ENCODE peak calls at places on chromosomes 4 and X, in seven cellular contexts. B is HCT116, P is ascending aorta, J is heart right ventricle, U is AG09309, R is GM12865, W is pancreas. Y is an unnamed sample.

GRCh38 chr4:169334335-169334734 is 63.6 kb upstream of the SH3RF1 start:
- DNase-seq in B (no peak), P (no peak), J (no peak), U (no peak), R (no peak), W (no peak), Y (no peak)

GRCh38 chr4:99117876-99118693 is 26.0 kb downstream of the ADH4 start:
- DNase-seq in B (no peak), P (no peak), J (no peak), U (no peak), R (peak; percentile 2), W (no peak), Y (peak; percentile 68)

GRCh38 chr4:172830295-172830764 is 338.3 kb upstream of the GALNT7 start:
- DNase-seq in B (peak; percentile 13), P (no peak), J (no peak), U (no peak), R (peak; percentile 3), W (no peak), Y (peak; percentile 40)

GRCh38 chrX:136652822-136653723 is 5.1 kb downstream of the CD40LG start:
- DNase-seq in B (no peak), P (no peak), J (no peak), U (no peak), R (peak; percentile 14), W (no peak), Y (peak; percentile 38)

GRCh38 chr4:40228497-40229365 is 31.9 kb downstream of the RHOH start:
- DNase-seq in B (no peak), P (no peak), J (no peak), U (no peak), R (peak; percentile 85), W (no peak), Y (no peak)

GRCh38 chr4:156949373-156949814 is 22.2 kb downstream of the PDGFC start:
- DNase-seq in B (no peak), P (no peak), J (no peak), U (no peak), R (no peak), W (no peak), Y (peak; percentile 88)

GRCh38 chr4:65033899-65034298 is 624.6 kb upstream of the TECRL start:
- DNase-seq in B (no peak), P (no peak), J (no peak), U (no peak), R (no peak), W (no peak), Y (peak; percentile 2)

GRCh38 chr4:78654809-78655208 is 103.2 kb downstream of the ANXA3 start:
- DNase-seq in B (no peak), P (no peak), J (no peak), U (peak; percentile 45), R (no peak), W (no peak), Y (peak; percentile 90)

GRCh38 chr4:17510582-17510981 is 1.3 kb downstream of the QDPR start:
- DNase-seq in B (no peak), P (no peak), J (no peak), U (no peak), R (no peak), W (no peak), Y (no peak)
- H3K4me3 ChIP-seq in B (peak overlapping the region; percentile 80), P (peak overlapping the region; percentile 75), J (no peak overlapping the region), U (no peak overlapping the region), R (peak overlapping the region; percentile 57), W (peak overlapping the region; percentile 74), Y (peak overlapping the region; percentile 77)

DNA sequence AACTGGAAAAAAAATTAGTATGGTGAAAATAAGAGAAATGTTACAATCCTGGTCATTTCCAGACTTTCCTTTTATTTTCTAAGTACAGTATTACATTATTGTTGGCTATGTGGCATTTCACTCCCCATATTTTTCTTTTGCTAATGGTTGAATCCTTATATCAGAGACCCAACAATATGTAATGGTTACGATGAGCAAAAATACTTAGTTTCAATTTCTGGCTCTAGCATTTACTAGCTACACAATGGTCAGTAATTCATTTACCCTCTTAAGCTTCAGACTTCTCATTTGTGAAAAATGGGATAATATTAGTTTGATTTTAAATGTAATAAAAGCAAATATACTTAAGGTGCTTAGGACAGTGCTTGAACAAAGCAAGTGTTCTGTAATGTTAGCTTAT is 942.9 kb upstream of the PABPC4L start:
- DNase-seq in B (no peak), P (no peak), J (no peak), U (no peak), R (no peak), W (no peak), Y (no peak)
- TF ChIP-seq CTCF in B (no peak), P (no peak), J (no peak), U (no peak), R (no peak), W (no peak), Y (no peak)

GRCh38 chr4:129676934-129677333 is 581.0 kb downstream of the C4orf33 start:
- DNase-seq in B (no peak), P (no peak), J (no peak), U (no peak), R (no peak), W (no peak), Y (no peak)

GRCh38 chr4:129682586-129682985 is 586.6 kb downstream of the C4orf33 start:
- DNase-seq in B (no peak), P (no peak), J (no peak), U (no peak), R (no peak), W (no peak), Y (no peak)
- H3K4me3 ChIP-seq in B (no peak overlapping the region), P (no peak overlapping the region), J (no peak overlapping the region), U (no peak overlapping the region), R (no peak overlapping the region), W (no peak overlapping the region), Y (no peak overlapping the region)

DNA sequence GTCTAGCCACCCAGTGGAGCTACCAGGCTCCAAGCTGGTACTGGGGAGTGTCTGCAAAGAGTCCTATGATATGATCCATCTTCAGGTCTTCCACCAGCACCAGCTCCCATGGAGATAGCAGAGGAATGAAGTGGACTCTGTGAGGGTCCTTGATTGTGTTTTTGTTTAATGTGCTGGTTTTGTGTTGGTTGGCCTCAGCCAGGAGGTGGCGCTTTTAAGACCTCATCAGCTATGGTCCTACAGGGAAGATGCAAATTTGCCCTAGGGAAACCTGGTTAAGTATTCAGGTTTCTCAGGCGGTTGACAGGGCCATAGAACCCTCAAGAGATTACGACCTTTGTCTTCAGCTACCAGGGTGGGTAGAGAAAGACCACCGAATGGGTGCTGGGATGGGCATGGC is 1141.1 kb downstream of the STIM2 start:
- DNase-seq in B (no peak), P (no peak), J (no peak), U (no peak), R (no peak), W (no peak), Y (no peak)
- TF ChIP-seq CTCF in B (no peak), P (no peak), J (no peak), U (peak; percentile 9), R (no peak), W (no peak), Y (no peak)

DNA sequence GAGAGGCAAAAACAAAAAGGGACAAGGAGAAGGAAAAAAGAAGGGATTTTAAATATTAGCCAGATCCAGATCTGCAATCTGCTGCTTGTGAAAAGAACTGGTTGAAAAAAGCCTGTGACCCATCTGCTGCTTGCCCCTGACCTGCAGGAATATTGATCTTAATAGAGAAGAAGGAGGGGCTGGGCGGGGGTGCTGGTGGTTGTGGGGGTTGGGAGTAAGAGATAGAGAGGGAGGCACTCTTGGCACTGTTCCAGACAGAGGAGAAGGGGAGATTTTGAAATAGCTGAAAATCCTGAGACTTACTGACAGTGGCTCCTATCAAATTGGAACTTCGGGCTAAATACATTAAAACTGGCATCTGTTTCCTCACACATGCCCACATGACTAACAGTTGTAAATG is 1.5 kb downstream of the DCX start:
- DNase-seq in B (no peak), P (no peak), J (no peak), U (no peak), R (no peak), W (no peak), Y (no peak)
- H3K4me3 ChIP-seq in B (no peak overlapping the region), P (no peak overlapping the region), J (no peak overlapping the region), U (no peak overlapping the region), R (no peak overlapping the region), W (no peak overlapping the region), Y (no peak overlapping the region)

DNA sequence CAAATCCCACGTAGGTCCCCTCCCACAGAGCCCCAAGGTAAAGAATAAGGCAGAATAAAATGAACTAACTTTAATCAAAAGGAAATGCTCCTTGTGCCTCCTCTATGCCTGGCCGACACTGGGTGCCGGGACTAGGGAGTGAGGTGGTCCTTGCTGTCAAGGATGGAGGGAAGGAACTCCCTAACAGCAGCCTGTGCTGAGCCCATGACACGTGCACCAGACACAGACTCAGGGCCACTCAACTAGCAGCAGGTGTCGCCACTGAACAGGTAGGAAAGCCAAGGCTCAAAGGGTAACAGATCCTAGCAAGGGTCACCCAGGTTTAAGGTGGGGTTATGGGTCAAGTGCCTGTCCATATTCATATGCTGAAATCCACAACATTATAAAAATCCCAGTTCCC is 29.2 kb downstream of the MSX1 start:
- DNase-seq in B (no peak), P (no peak), J (no peak), U (no peak), R (no peak), W (no peak), Y (no peak)
- TF ChIP-seq CTCF in B (no peak), P (no peak), J (no peak), U (no peak), R (peak; percentile 12), W (no peak), Y (no peak)